ENCODE peak calls at places on chromosome 1, in five cellular contexts. B, O, M, G and U are unnamed samples.

GRCh38 chr1:111202707-111203623 is 2.5 kb upstream of the DENND2D start:
- DNase-seq in B (no peak), O (no peak), M (no peak), G (no peak), U (no peak)

GRCh38 chr1:27811741-27812500 is 18.7 kb upstream of the PPP1R8 start:
- DNase-seq in B (no peak), O (no peak), M (no peak), G (no peak), U (no peak)

GRCh38 chr1:27602510-27603319 is 1.2 kb downstream of the AHDC1 start:
- DNase-seq in B (peak; percentile 22), O (peak; percentile 71), M (peak; percentile 88), G (no peak), U (no peak)

GRCh38 chr1:7616076-7616833 is 154.8 kb upstream of the VAMP3 start:
- DNase-seq in B (no peak), O (no peak), M (peak; percentile 88), G (no peak), U (no peak)

GRCh38 chr1:101025283-101025679 is 303 bp downstream of the DPH5 start:
- DNase-seq in B (peak; percentile 14), O (no peak), M (peak; percentile 11), G (peak; percentile 6), U (peak; percentile 43)

GRCh38 chr1:230359992-230360391 is 66.1 kb downstream of the PGBD5 start:
- DNase-seq in B (no peak), O (no peak), M (no peak), G (no peak), U (no peak)

GRCh38 chr1:19437911-19438310 is 47.4 kb downstream of the CAPZB start:
- DNase-seq in B (no peak), O (peak; percentile 90), M (no peak), G (no peak), U (no peak)

GRCh38 chr1:67722292-67722944 is 37.4 kb downstream of the GADD45A start:
- DNase-seq in B (no peak), O (no peak), M (no peak), G (no peak), U (no peak)

GRCh38 chr1:192516776-192517297 is 58.7 kb upstream of the RGS1 start:
- DNase-seq in B (peak; percentile 24), O (no peak), M (no peak), G (peak; percentile 27), U (no peak)

GRCh38 chr1:117612517-117613248 is 6.8 kb downstream of the TENT5C start:
- DNase-seq in B (no peak), O (peak; percentile 25), M (no peak), G (no peak), U (no peak)
- H3K27ac ChIP-seq in B (no peak overlapping the region), O (no peak overlapping the region), M (no peak overlapping the region), G (no peak overlapping the region), U (no peak overlapping the region)

DNA sequence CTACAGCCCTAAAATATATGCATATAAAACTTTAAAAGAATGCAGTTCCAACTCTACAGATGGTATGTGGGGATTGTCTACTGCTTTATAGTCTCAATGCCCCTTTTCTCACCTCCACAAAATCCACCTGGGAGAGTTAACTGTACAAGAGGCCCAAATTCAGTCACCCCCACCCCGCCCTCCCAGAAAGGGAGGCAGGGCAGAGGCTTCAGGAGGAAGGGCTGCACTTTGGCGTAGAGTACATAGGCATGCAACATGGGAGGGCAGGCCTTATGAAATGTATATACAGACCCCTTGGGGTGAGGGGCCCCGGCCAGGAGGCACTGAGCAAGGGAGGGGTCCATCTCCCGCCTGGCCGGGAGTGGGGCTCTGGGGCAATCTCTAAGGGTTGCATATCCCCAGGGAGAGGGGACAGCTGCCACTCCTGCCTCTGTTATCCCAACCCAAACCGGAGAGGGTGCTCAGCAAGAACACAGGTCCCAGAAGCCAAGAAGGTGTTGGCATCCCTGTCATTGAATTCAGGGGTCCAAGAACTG is 1.3 kb upstream of the PYGO2 start:
- DNase-seq in B (no peak), O (no peak), M (no peak), G (no peak), U (no peak)
- H3K27ac ChIP-seq in B (peak overlapping the region; percentile 95), O (peak overlapping the region; percentile 98), M (peak overlapping the region; percentile 97), G (peak overlapping the region; percentile 91), U (no peak overlapping the region)

GRCh38 chr1:176815621-176816020 is 348.9 kb downstream of the ASTN1 start:
- DNase-seq in B (no peak), O (no peak), M (peak; percentile 42), G (no peak), U (no peak)
- H3K27ac ChIP-seq in B (no peak overlapping the region), O (no peak overlapping the region), M (peak overlapping the region; percentile 56), G (no peak overlapping the region), U (no peak overlapping the region)

DNA sequence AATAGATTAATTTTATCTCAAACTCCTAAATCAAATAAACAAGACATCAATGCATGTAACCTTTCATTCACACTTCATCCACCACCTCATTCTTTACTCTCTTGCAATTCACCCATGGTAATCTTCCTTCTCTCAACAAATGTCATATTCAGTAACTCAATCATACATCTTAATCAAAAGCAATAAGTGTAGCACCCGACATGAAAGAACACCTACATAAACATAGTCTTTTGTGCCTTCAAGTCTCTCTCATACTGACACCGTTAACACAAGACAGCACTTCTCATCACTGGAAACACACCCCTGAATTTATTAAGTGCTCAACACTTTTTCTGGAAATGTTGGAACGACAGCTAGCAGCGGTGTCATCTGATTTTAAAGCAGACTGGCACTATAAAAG is 225.9 kb downstream of the TTLL7 start:
- DNase-seq in B (no peak), O (no peak), M (no peak), G (no peak), U (no peak)
- H3K27ac ChIP-seq in B (no peak overlapping the region), O (no peak overlapping the region), M (no peak overlapping the region), G (no peak overlapping the region), U (no peak overlapping the region)

GRCh38 chr1:80245813-80246212 is 1239.3 kb upstream of the ADGRL4 start:
- DNase-seq in B (no peak), O (no peak), M (no peak), G (no peak), U (no peak)
- H3K27ac ChIP-seq in B (no peak overlapping the region), O (no peak overlapping the region), M (no peak overlapping the region), G (no peak overlapping the region), U (no peak overlapping the region)

GRCh38 chr1:181216571-181216994 is 128.1 kb downstream of the IER5 start:
- DNase-seq in B (no peak), O (no peak), M (peak; percentile 12), G (no peak), U (no peak)
- H3K27ac ChIP-seq in B (no peak overlapping the region), O (no peak overlapping the region), M (no peak overlapping the region), G (no peak overlapping the region), U (no peak overlapping the region)

DNA sequence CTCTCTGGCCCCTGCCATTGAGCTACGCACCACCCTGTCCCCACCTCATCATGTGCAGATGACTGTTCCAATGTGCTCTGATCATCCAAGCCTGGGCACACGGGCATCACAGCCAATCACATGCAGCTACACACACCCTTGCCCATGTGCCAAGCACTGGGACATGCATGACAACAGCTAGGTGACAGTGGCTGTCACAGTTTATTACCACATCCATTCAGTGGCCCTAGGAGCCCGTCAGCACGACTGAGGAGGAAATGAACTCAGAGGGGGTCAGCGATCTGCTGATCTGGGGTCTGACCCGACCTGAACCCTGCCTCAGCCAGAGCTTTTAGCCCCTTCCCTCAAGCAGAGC is 10.2 kb downstream of the SH3BGRL3 start:
- DNase-seq in B (no peak), O (no peak), M (no peak), G (no peak), U (no peak)
- H3K27ac ChIP-seq in B (peak overlapping the region; percentile 94), O (no peak overlapping the region), M (no peak overlapping the region), G (peak overlapping the region; percentile 83), U (peak overlapping the region; percentile 44)